ENCODE peak calls at places on chromosomes 4 and X, in five cellular contexts. E is CD8-positive, alpha-beta T cell; M is ovary; U is CD4-positive, alpha-beta memory T cell; R is suprapubic skin. N is an unnamed sample.

GRCh38 chrX:140701480-140701879 is 8.1 kb upstream of the LINC00632 start:
- DNase-seq in R (no peak), E (no peak), M (no peak), U (no peak), N (peak; percentile 28)

GRCh38 chr4:184097240-184097619 is 120.4 kb downstream of the ENPP6 start:
- DNase-seq in R (peak; percentile 78), E (no peak), U (no peak), M (peak; percentile 61), N (no peak)

GRCh38 chrX:357693-358471 is 28.8 kb downstream of the PPP2R3B start:
- DNase-seq in M (no peak), R (no peak), E (no peak), U (peak; percentile 56), N (no peak)

GRCh38 chrX:129996120-129996519 is 13.7 kb downstream of the BCORL1 start:
- DNase-seq in M (no peak), R (no peak), U (no peak), E (no peak), N (no peak)

GRCh38 chr4:162849922-162850321 is 316.8 kb downstream of the NAF1 start:
- DNase-seq in R (no peak), M (no peak), U (no peak), E (no peak), N (no peak)

GRCh38 chr4:139584784-139585183 is 28.8 kb upstream of the SETD7 start:
- DNase-seq in U (no peak), E (no peak), R (no peak), M (no peak), N (no peak)

GRCh38 chr4:140250989-140251552 is 97.1 kb upstream of the MAML3 start:
- DNase-seq in U (no peak), E (no peak), R (no peak), M (no peak), N (no peak)

GRCh38 chr4:183912585-183912984 is 7.5 kb downstream of the STOX2 start:
- DNase-seq in U (no peak), E (no peak), R (no peak), M (no peak), N (no peak)

GRCh38 chr4:177118596-177118995 is 191.1 kb upstream of the NEIL3 start:
- DNase-seq in M (peak; percentile 18), R (no peak), U (no peak), E (no peak), N (no peak)

GRCh38 chrX:153459976-153460375 is 10.4 kb downstream of the HAUS7 start:
- DNase-seq in R (no peak), E (no peak), U (no peak), M (no peak), N (no peak)

GRCh38 chrX:154751121-154751668 is 318 bp upstream of the GAB3 start:
- DNase-seq in M (no peak), E (no peak), U (no peak), R (no peak), N (peak; percentile 9)
- H3K4me3 ChIP-seq in M (peak overlapping the region; percentile 32), E (peak overlapping the region; percentile 22), U (no peak overlapping the region), R (peak overlapping the region; percentile 50), N (no peak overlapping the region)

GRCh38 chr4:52861879-52862604 is at the start of gene RASL11B:
- DNase-seq in M (peak; percentile 89), R (peak; percentile 80), U (peak; percentile 87), E (peak; percentile 67), N (peak; percentile 79)
- H3K27ac ChIP-seq in M (peak within 1 kb of the TSS; percentile 81), R (peak within 1 kb of the TSS; percentile 64), U (no peak within 1 kb of the TSS), E (no peak within 1 kb of the TSS), N (no peak within 1 kb of the TSS)

GRCh38 chr4:121662225-121662624 is 34.6 kb downstream of the ANXA5 start:
- DNase-seq in R (no peak), E (no peak), U (no peak), M (no peak), N (no peak)
- H3K27me3 ChIP-seq in R (no peaks in the 10 kb centered on the region), E (no peaks in the 10 kb centered on the region), U (no peaks in the 10 kb centered on the region), M (no peaks in the 10 kb centered on the region), N (no peaks in the 10 kb centered on the region)

DNA sequence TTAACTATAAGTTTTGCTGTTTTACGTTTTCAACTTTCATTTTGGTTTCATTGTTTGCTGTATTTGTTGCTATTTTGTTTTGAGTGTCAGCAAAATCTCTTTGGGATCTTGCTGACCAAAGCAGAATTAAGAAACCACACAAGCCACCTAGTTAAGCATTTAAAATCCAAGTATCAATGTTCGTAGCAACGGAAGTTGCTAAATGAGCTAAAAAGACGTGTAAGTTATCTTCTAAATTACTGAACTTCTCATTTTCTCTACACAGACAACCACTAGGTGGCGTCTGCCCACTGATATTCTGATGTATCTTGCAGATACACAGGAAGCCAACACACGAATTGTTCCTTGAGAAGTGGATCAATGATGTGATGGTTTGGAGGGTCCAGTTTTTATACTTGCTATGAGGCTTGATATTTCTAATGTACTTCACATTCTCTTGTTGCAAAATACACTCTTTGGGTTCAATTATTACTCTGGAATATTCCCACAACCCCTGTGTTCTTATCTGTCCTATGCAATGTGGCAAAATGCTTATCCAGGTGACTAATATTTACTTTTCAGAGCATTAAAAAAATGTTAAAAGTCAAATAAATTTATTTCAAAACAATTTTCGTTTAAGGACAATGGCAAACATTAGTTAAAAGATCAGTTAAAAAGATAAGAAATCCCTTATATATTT is 250.5 kb downstream of the TECRL start:
- DNase-seq in E (no peak), M (no peak), R (no peak), U (peak; percentile 11), N (peak; percentile 96)
- H3K4me3 ChIP-seq in E (no peak overlapping the region), M (no peak overlapping the region), R (no peak overlapping the region), U (no peak overlapping the region), N (peak overlapping the region; percentile 41)

GRCh38 chr4:173328236-173328901 is 5.8 kb downstream of the HMGB2 start:
- DNase-seq in R (no peak), E (no peak), M (no peak), U (no peak), N (no peak)

GRCh38 chr4:173332021-173332487 is 2.1 kb downstream of the HMGB2 start:
- DNase-seq in M (no peak), E (no peak), R (no peak), U (no peak), N (peak; percentile 23)

GRCh38 chr4:173332963-173333657 is 1.0 kb downstream of the HMGB2 start:
- DNase-seq in E (no peak), M (no peak), R (no peak), U (peak; percentile 22), N (peak; percentile 25)

GRCh38 chr4:173333658-173334084 is 487 bp downstream of the HMGB2 start:
- DNase-seq in E (no peak), R (peak; percentile 82), M (peak; percentile 74), U (no peak), N (peak; percentile 46)

DNA sequence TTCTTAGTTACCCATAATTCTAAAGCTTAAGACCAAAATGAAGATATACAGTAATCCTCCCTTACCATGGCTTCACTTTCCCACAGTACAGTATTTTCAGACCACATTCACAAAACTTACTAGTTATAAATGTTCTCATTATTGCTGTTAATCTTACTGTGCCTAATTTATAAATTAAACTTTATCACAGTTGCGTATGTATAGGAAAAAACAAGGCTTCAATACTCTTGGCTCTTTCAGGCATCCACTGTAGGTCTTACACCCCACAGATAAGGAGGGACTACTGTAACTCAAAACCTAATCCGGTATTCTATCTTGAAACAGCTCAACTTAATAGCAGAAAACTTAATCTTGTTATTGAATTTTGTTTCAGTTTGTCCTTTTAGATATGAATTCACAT is 3.6 kb downstream of the HMGB2 start:
- DNase-seq in R (no peak), M (no peak), E (no peak), U (no peak), N (no peak)
- H3K27ac ChIP-seq in R (no peak overlapping the region), M (no peak overlapping the region), E (no peak overlapping the region), U (no peak overlapping the region), N (no peak overlapping the region)

DNA sequence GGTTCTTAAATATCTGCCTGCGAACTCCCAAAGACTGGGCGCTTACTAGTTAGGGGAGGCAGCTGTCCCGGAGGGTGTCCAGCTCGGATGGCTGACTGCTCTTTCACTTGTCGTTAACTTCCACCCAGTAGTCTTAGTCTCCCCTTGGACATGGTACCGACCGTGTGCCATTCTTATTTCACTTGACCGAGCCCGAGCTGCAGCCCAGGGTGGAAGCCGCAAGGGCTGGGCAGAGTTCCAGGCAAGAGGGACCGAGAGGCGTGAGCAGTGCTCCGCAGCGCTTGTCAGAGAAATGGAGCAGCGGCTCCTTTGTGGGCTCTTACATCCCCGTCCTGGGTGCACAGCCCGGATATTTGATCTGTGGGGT is 347 bp upstream of the SLITRK2 start:
- DNase-seq in U (no peak), M (no peak), E (no peak), R (no peak), N (no peak)
- H3K27me3 ChIP-seq in U (no peaks in the 10 kb centered on the region), M (no peaks in the 10 kb centered on the region), E (no peaks in the 10 kb centered on the region), R (peaks cover 13% of the 10 kb centered on the region), N (no peaks in the 10 kb centered on the region)

DNA sequence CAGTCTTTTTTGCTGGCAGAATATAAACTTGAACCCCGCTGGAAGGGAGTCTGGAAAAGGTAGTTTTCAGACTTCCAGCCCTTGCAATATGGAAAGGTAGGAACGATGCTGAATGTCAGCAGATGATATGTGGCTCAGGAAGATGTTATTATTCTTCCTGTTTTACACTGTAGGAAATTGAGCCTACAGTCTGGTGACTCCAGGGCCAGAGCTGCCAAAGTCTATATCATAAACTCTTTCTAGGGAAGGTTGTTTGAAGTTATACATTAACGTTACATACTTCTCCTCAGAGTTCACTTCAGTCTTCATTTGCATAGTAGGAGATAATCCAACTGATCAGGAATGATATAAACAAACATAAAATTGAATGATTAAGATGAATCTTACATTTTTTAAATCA is 141.3 kb downstream of the FAT4 start:
- DNase-seq in E (no peak), M (no peak), R (no peak), U (no peak), N (no peak)
- H3K4me3 ChIP-seq in E (no peak overlapping the region), M (no peak overlapping the region), R (no peak overlapping the region), U (no peak overlapping the region), N (no peak overlapping the region)

DNA sequence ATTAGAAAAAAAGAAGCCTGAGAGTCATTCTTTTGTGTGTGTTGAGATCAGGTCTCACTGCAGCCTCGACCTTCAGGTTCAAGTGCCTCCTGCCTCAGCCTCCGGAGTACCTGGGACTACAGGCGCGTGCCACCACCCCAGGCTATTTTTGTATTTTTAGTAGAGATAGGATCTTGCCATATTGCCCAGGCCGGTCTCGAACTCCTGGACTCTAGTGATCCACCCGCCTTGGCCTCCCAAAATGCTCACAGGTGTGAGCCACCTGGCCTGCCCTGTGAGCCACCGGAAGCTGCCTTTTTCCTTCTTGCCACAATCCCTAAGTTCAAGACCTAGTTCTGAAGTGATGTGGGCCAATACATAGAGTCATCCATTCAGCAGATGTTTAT is 445 bp upstream of the CTSO start:
- DNase-seq in M (no peak), E (no peak), U (no peak), R (no peak), N (peak; percentile 25)
- H3K27ac ChIP-seq in M (peak overlapping the region; percentile 90), E (peak overlapping the region; percentile 91), U (peak overlapping the region; percentile 87), R (peak overlapping the region; percentile 99), N (peak overlapping the region; percentile 97)

GRCh38 chr4:8641931-8642650 is 49.5 kb downstream of the CPZ start:
- DNase-seq in U (no peak), E (no peak), M (no peak), R (no peak), N (no peak)

GRCh38 chr4:8641256-8641655 is 48.7 kb downstream of the CPZ start:
- DNase-seq in M (no peak), R (peak; percentile 42), E (no peak), U (no peak), N (no peak)

GRCh38 chr4:8643441-8643840 is 50.9 kb downstream of the CPZ start:
- DNase-seq in R (no peak), E (no peak), U (no peak), M (no peak), N (no peak)

GRCh38 chr4:8643986-8644385 is 51.4 kb downstream of the CPZ start:
- DNase-seq in M (no peak), U (no peak), E (no peak), R (no peak), N (no peak)

GRCh38 chr4:8642651-8643321 is 50.2 kb downstream of the CPZ start:
- DNase-seq in U (no peak), M (no peak), E (no peak), R (no peak), N (no peak)
- H3K27me3 ChIP-seq in U (no peaks in the 10 kb centered on the region), M (no peaks in the 10 kb centered on the region), E (no peaks in the 10 kb centered on the region), R (peaks cover 9% of the 10 kb centered on the region), N (peaks cover 100% of the 10 kb centered on the region)